ENCODE peak calls at places on chromosomes 12 and 14, in ten cellular contexts. O is ascending aorta, S is lower leg skin, W is heart left ventricle, V is AG04449, D is nephron progenitor cell, Z is psoas muscle, A is PC-9, E is thoracic aorta, L is fibroblast of pulmonary artery. I is an unnamed sample.

GRCh38 chr14:52314521-52315354 is 626 bp downstream of the PTGER2 start:
- DNase-seq in O (no peak), S (peak), W (peak), V (no peak), D (peak), Z (peak), A (no peak), E (no peak), L (no peak), I (no peak)

GRCh38 chr12:49985981-49986380 is 13.2 kb downstream of the AQP6 start:
- DNase-seq in O (no peak), S (peak), W (no peak), V (no peak), D (no peak), Z (no peak), A (no peak), E (no peak), L (no peak), I (no peak)

GRCh38 chr14:100669468-100669867 is 57.2 kb upstream of the DLK1 start:
- DNase-seq in O (no peak), S (no peak), W (no peak), V (no peak), D (no peak), Z (no peak), A (no peak), E (no peak), L (no peak), I (no peak)

GRCh38 chr14:104523546-104523935 is 56.0 kb upstream of the C14orf180 start:
- DNase-seq in O (no peak), S (peak), W (no peak), V (no peak), D (no peak), Z (no peak), A (no peak), E (no peak), L (no peak), I (no peak)

GRCh38 chr14:102171173-102172020 is 31.7 kb downstream of the WDR20 start:
- DNase-seq in O (no peak), S (no peak), W (no peak), V (no peak), D (no peak), Z (no peak), A (no peak), E (no peak), L (no peak), I (no peak)

GRCh38 chr14:26596722-26597030 is 1.2 kb downstream of the NOVA1 start:
- DNase-seq in O (no peak), S (peak), W (peak), V (no peak), D (peak), Z (no peak), A (no peak), E (no peak), L (peak), I (no peak)

GRCh38 chr12:21334771-21335325 is at the start of gene SLCO1A2:
- DNase-seq in O (no peak), S (no peak), W (no peak), V (no peak), D (no peak), Z (no peak), A (no peak), E (no peak), L (no peak), I (no peak)

GRCh38 chr12:5902736-5903135 is 42.3 kb downstream of the ANO2 start:
- DNase-seq in O (no peak), S (peak), W (no peak), V (no peak), D (no peak), Z (no peak), A (no peak), E (no peak), L (no peak), I (no peak)

GRCh38 chr12:118304093-118304492 is 68.6 kb downstream of the TAOK3 start:
- DNase-seq in O (no peak), S (no peak), W (no peak), V (no peak), D (no peak), Z (no peak), A (no peak), E (no peak), L (no peak), I (no peak)

GRCh38 chr14:68295316-68295816 is 475.8 kb downstream of the RAD51B start:
- DNase-seq in O (no peak), S (no peak), W (peak), V (no peak), D (peak), Z (no peak), A (no peak), E (no peak), L (peak), I (no peak)

GRCh38 chr12:119822046-119822445 is 55.1 kb downstream of the CIT start:
- DNase-seq in O (no peak), S (no peak), W (no peak), V (no peak), D (no peak), Z (no peak), A (no peak), E (no peak), L (no peak), I (no peak)

DNA sequence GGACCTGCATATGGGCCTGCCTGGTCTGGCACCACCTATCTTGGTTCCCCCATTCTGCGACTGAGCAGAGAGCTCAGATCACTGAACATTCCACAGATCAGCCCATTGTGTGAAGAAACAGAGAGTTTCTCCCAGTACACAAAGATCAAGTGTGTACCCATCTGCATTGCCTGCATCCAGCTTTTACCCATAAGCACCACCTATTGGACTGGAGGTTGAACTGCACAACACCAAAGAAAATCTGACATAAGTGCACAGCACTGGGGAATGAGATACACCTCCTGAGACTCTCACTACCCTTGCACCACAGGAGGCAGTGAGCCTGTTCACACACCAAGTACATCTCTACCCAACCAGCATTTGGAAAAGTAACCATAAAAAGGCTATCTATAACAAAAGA is 362.6 kb upstream of the CLEC14A start:
- DNase-seq in O (no peak), S (no peak), W (no peak), V (no peak), D (no peak), Z (no peak), A (no peak), E (no peak), L (no peak), I (no peak)
- TF ChIP-seq CTCF in O (no peak), S (no peak), W (no peak), V (no peak), D (no peak), Z (no peak), A (no peak), E (no peak), L (peak), I (no peak)

GRCh38 chr14:58876613-58877012 is 238.9 kb downstream of the DACT1 start:
- DNase-seq in O (no peak), S (no peak), W (no peak), V (no peak), D (no peak), Z (no peak), A (no peak), E (no peak), L (peak), I (no peak)

GRCh38 chr14:58884442-58884841 is 246.7 kb downstream of the DACT1 start:
- DNase-seq in O (no peak), S (no peak), W (no peak), V (no peak), D (no peak), Z (no peak), A (no peak), E (no peak), L (no peak), I (no peak)

GRCh38 chr14:58878740-58879139 is 241.0 kb downstream of the DACT1 start:
- DNase-seq in O (no peak), S (no peak), W (no peak), V (no peak), D (no peak), Z (no peak), A (no peak), E (no peak), L (no peak), I (no peak)

GRCh38 chr14:58882577-58883018 is 244.8 kb downstream of the DACT1 start:
- DNase-seq in O (no peak), S (no peak), W (no peak), V (peak), D (peak), Z (no peak), A (no peak), E (no peak), L (peak), I (no peak)

DNA sequence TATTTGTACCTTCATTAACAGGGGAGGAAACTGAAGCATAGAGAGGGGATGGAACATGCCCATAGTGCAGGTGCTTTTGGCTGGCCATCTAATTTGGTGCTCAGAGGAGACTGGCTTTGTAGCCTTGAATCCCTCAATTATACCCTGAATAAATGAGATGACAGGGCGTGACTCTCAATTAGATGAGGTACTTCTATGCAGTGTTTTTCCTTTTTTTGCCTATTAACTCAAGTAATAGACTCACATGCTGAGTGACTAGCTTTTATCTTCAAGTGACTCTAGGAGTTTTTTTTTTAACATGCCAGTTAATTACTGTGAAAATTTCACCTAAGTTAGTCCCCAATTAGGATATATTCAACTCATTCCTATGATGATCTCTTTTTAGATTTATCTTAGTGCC is 243.7 kb downstream of the DACT1 start:
- DNase-seq in O (no peak), S (no peak), W (no peak), V (no peak), D (no peak), Z (no peak), A (no peak), E (no peak), L (no peak), I (no peak)
- TF ChIP-seq CTCF in O (no peak), S (no peak), W (no peak), V (no peak), D (no peak), Z (no peak), A (no peak), E (no peak), L (no peak), I (no peak)

DNA sequence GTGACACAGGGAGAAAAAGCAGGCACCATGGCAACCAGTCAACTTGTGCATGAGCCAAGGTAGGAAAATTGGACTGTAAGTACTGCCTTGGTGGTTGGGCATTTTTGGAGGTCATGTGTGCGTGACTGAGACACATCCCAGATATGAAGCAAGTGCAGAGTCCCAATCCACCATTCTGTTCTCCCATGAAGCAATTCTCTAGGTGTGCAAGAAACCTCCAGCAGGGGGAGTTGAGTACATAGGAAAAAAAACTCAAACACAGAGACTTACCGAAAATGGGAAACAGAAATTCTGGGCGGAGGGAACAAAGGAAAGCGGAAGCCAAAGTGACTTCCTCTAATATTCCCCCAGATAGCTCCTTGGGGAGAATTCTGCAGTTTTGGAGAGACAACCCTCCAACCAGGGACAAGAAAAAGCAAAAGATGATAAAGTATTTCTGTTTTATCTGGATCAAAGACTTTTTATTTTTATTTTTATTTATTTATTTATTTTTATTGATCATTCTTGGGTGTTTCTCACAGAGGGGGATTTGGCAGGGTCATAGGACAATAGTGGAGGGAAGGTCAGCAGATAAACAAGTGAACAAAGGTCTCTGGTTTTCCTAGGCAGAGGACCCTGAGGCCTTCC is 76.9 kb downstream of the APOBEC1 start:
- DNase-seq in O (no peak), S (no peak), W (peak), V (peak), D (no peak), Z (no peak), A (peak), E (peak), L (peak), I (peak)
- TF ChIP-seq CTCF in O (peak), S (no peak), W (peak), V (peak), D (no peak), Z (peak), A (peak), E (peak), L (peak), I (no peak)

GRCh38 chr12:3777206-3777809 is 24.4 kb upstream of the CRACR2A start:
- DNase-seq in O (no peak), S (no peak), W (no peak), V (no peak), D (peak), Z (no peak), A (no peak), E (no peak), L (peak), I (no peak)
- TF ChIP-seq CTCF in O (no peak), S (no peak), W (peak), V (peak), D (peak), Z (peak), A (peak), E (peak), L (peak), I (no peak)

GRCh38 chr12:53809005-53809404 is 57.2 kb upstream of the CISTR start:
- DNase-seq in O (no peak), S (no peak), W (no peak), V (no peak), D (no peak), Z (no peak), A (no peak), E (no peak), L (no peak), I (no peak)
- TF ChIP-seq CTCF in O (no peak), S (no peak), W (no peak), V (no peak), D (no peak), Z (no peak), A (no peak), E (no peak), L (no peak), I (no peak)

GRCh38 chr12:54296393-54297121 is 4.3 kb downstream of the NFE2 start:
- DNase-seq in O (no peak), S (peak), W (no peak), V (no peak), D (no peak), Z (no peak), A (no peak), E (no peak), L (no peak), I (no peak)

GRCh38 chr12:54294914-54295566 is 5.8 kb downstream of the NFE2 start:
- DNase-seq in O (no peak), S (peak), W (no peak), V (no peak), D (no peak), Z (no peak), A (no peak), E (no peak), L (no peak), I (no peak)

GRCh38 chr12:54292931-54293241 is 7.9 kb downstream of the NFE2 start:
- DNase-seq in O (no peak), S (peak), W (no peak), V (no peak), D (no peak), Z (no peak), A (no peak), E (no peak), L (no peak), I (no peak)

GRCh38 chr12:54292083-54292930 is 8.5 kb downstream of the NFE2 start:
- DNase-seq in O (no peak), S (peak), W (no peak), V (no peak), D (no peak), Z (no peak), A (no peak), E (no peak), L (no peak), I (no peak)

GRCh38 chr12:54294152-54294913 is 6.5 kb downstream of the NFE2 start:
- DNase-seq in O (no peak), S (peak), W (peak), V (no peak), D (peak), Z (peak), A (no peak), E (no peak), L (peak), I (peak)
- TF ChIP-seq CTCF in O (peak), S (no peak), W (peak), V (peak), D (peak), Z (peak), A (peak), E (peak), L (peak), I (no peak)